ENCODE peak calls at places on chromosomes 5 and 9, in seven cellular contexts. One of them, this sample, is unnamed.

GRCh38 chr5:73214921-73215490 is 42.0 kb downstream of the TMEM174 start:
- DNase-seq in sciatic nerve: no peak
- DNase-seq in endothelial cell: no peak
- DNase-seq in left colon: no peak
- DNase-seq in LoVo: no peak
- DNase-seq in ELR: no peak
- DNase-seq in H7: no peak
- DNase-seq in this sample: no peak

GRCh38 chr5:140007311-140007710 is 35.8 kb downstream of the NRG2 start:
- DNase-seq in LoVo: no peak
- DNase-seq in endothelial cell: no peak
- DNase-seq in sciatic nerve: no peak
- DNase-seq in H7: no peak
- DNase-seq in ELR: no peak
- DNase-seq in left colon: no peak
- DNase-seq in this sample: peak

GRCh38 chr9:33393581-33393980 is 8.8 kb downstream of the AQP7 start:
- DNase-seq in endothelial cell: no peak
- DNase-seq in H7: no peak
- DNase-seq in sciatic nerve: no peak
- DNase-seq in ELR: no peak
- DNase-seq in left colon: no peak
- DNase-seq in LoVo: no peak
- DNase-seq in this sample: peak

GRCh38 chr5:111810087-111810486 is 53.1 kb upstream of the NREP start:
- DNase-seq in sciatic nerve: no peak
- DNase-seq in endothelial cell: no peak
- DNase-seq in left colon: peak
- DNase-seq in ELR: no peak
- DNase-seq in LoVo: no peak
- DNase-seq in H7: no peak
- DNase-seq in this sample: no peak

GRCh38 chr9:82334286-82334685 is 345.7 kb downstream of the SPATA31D1 start:
- DNase-seq in ELR: peak
- DNase-seq in LoVo: no peak
- DNase-seq in endothelial cell: no peak
- DNase-seq in sciatic nerve: no peak
- DNase-seq in H7: no peak
- DNase-seq in left colon: no peak
- DNase-seq in this sample: no peak

GRCh38 chr5:79200573-79201183 is 35.3 kb upstream of the JMY start:
- DNase-seq in ELR: peak
- DNase-seq in left colon: no peak
- DNase-seq in H7: peak
- DNase-seq in sciatic nerve: no peak
- DNase-seq in endothelial cell: peak
- DNase-seq in LoVo: no peak
- DNase-seq in this sample: no peak

GRCh38 chr5:138603521-138603920 is 28.3 kb upstream of the HSPA9 start:
- DNase-seq in LoVo: no peak
- DNase-seq in ELR: no peak
- DNase-seq in sciatic nerve: no peak
- DNase-seq in left colon: no peak
- DNase-seq in endothelial cell: no peak
- DNase-seq in H7: no peak
- DNase-seq in this sample: no peak

GRCh38 chr9:135332979-135333748 is 146.4 kb upstream of the PPP1R26 start:
- DNase-seq in ELR: no peak
- DNase-seq in endothelial cell: no peak
- DNase-seq in LoVo: no peak
- DNase-seq in sciatic nerve: peak
- DNase-seq in left colon: peak
- DNase-seq in H7: peak
- DNase-seq in this sample: no peak

GRCh38 chr5:92687793-92688467 is 893.1 kb downstream of the NR2F1-AS1 start:
- DNase-seq in LoVo: no peak
- DNase-seq in left colon: no peak
- DNase-seq in ELR: peak
- DNase-seq in H7: peak
- DNase-seq in sciatic nerve: no peak
- DNase-seq in endothelial cell: no peak
- DNase-seq in this sample: no peak

GRCh38 chr9:20621553-20622329 is 558 bp downstream of the MLLT3 start:
- DNase-seq in H7: peak
- DNase-seq in LoVo: peak
- DNase-seq in sciatic nerve: peak
- DNase-seq in ELR: peak
- DNase-seq in left colon: peak
- DNase-seq in endothelial cell: peak
- DNase-seq in this sample: no peak

GRCh38 chr5:1910081-1910760 is 27.5 kb upstream of the IRX4 start:
- DNase-seq in H7: no peak
- DNase-seq in endothelial cell: no peak
- DNase-seq in sciatic nerve: peak
- DNase-seq in ELR: no peak
- DNase-seq in left colon: no peak
- DNase-seq in LoVo: no peak
- DNase-seq in this sample: no peak

GRCh38 chr5:177429248-177430045 is 3.0 kb downstream of the GRK6 start:
- DNase-seq in endothelial cell: no peak
- DNase-seq in sciatic nerve: no peak
- DNase-seq in H7: peak
- DNase-seq in ELR: no peak
- DNase-seq in left colon: peak
- DNase-seq in LoVo: no peak
- DNase-seq in this sample: no peak

GRCh38 chr9:120715331-120715924 is 1.2 kb upstream of the MEGF9 start:
- DNase-seq in LoVo: no peak
- DNase-seq in left colon: peak
- DNase-seq in ELR: peak
- DNase-seq in sciatic nerve: peak
- DNase-seq in endothelial cell: no peak
- DNase-seq in H7: peak
- DNase-seq in this sample: no peak

GRCh38 chr5:57037355-57037754 is 85.4 kb upstream of the MIER3 start:
- DNase-seq in endothelial cell: no peak
- DNase-seq in ELR: peak
- DNase-seq in H7: peak
- DNase-seq in LoVo: no peak
- DNase-seq in sciatic nerve: no peak
- DNase-seq in left colon: no peak
- DNase-seq in this sample: no peak

GRCh38 chr5:174384509-174384947 is 339.0 kb downstream of the NSG2 start:
- DNase-seq in endothelial cell: no peak
- DNase-seq in left colon: no peak
- DNase-seq in sciatic nerve: no peak
- DNase-seq in ELR: peak
- DNase-seq in LoVo: no peak
- DNase-seq in H7: no peak
- DNase-seq in this sample: no peak

GRCh38 chr5:149776376-149777305 is 46.5 kb downstream of the PPARGC1B start:
- DNase-seq in H7: no peak
- DNase-seq in LoVo: no peak
- DNase-seq in endothelial cell: no peak
- DNase-seq in sciatic nerve: no peak
- DNase-seq in ELR: no peak
- DNase-seq in left colon: peak
- DNase-seq in this sample: no peak

GRCh38 chr5:11973469-11973868 is 69.2 kb upstream of the CTNND2 start:
- DNase-seq in left colon: no peak
- DNase-seq in ELR: peak
- DNase-seq in LoVo: no peak
- DNase-seq in endothelial cell: no peak
- DNase-seq in H7: no peak
- DNase-seq in sciatic nerve: no peak
- DNase-seq in this sample: no peak

GRCh38 chr9:119500072-119500771 is 131.0 kb upstream of the BRINP1 start:
- DNase-seq in endothelial cell: no peak
- DNase-seq in left colon: no peak
- DNase-seq in H7: no peak
- DNase-seq in LoVo: no peak
- DNase-seq in ELR: no peak
- DNase-seq in sciatic nerve: no peak
- DNase-seq in this sample: no peak

GRCh38 chr9:86287013-86287412 is 4.7 kb upstream of the ISCA1 start:
- DNase-seq in endothelial cell: peak
- DNase-seq in H7: peak
- DNase-seq in ELR: peak
- DNase-seq in left colon: no peak
- DNase-seq in sciatic nerve: no peak
- DNase-seq in LoVo: no peak
- DNase-seq in this sample: no peak

GRCh38 chr5:128062172-128062746 is 21.3 kb upstream of the SLC12A2 start:
- DNase-seq in H7: no peak
- DNase-seq in ELR: peak
- DNase-seq in endothelial cell: no peak
- DNase-seq in LoVo: no peak
- DNase-seq in left colon: no peak
- DNase-seq in sciatic nerve: no peak
- DNase-seq in this sample: no peak

GRCh38 chr9:126499005-126499910 is 114.5 kb upstream of the LMX1B start:
- DNase-seq in left colon: peak
- DNase-seq in endothelial cell: peak
- DNase-seq in sciatic nerve: no peak
- DNase-seq in LoVo: peak
- DNase-seq in H7: peak
- DNase-seq in ELR: peak
- DNase-seq in this sample: peak

GRCh38 chr9:129027685-129028191 is 393 bp downstream of the SH3GLB2 start:
- DNase-seq in H7: no peak
- DNase-seq in ELR: peak
- DNase-seq in sciatic nerve: no peak
- DNase-seq in left colon: peak
- DNase-seq in LoVo: no peak
- DNase-seq in endothelial cell: no peak
- DNase-seq in this sample: no peak

GRCh38 chr5:135486131-135486530 is 34.0 kb upstream of the TIFAB start:
- DNase-seq in sciatic nerve: peak
- DNase-seq in endothelial cell: no peak
- DNase-seq in LoVo: no peak
- DNase-seq in ELR: no peak
- DNase-seq in left colon: no peak
- DNase-seq in H7: no peak
- DNase-seq in this sample: no peak

GRCh38 chr9:26132913-26133312 is 454.7 kb upstream of the TUSC1 start:
- DNase-seq in endothelial cell: no peak
- DNase-seq in H7: peak
- DNase-seq in sciatic nerve: no peak
- DNase-seq in left colon: no peak
- DNase-seq in ELR: no peak
- DNase-seq in LoVo: no peak
- DNase-seq in this sample: no peak

GRCh38 chr9:92563701-92564100 is 27.9 kb upstream of the ECM2 start:
- DNase-seq in left colon: no peak
- DNase-seq in sciatic nerve: no peak
- DNase-seq in H7: no peak
- DNase-seq in ELR: no peak
- DNase-seq in endothelial cell: no peak
- DNase-seq in LoVo: no peak
- DNase-seq in this sample: no peak